ENCODE peak calls at places on chromosomes 16 and 17, in nine cellular contexts. N is kidney glomerular epithelial cell, E is NB4, L is NCI-H1105 treated with DMSO at 0.1 percent for 48 hours, M is sciatic nerve, I is HepG2, D is amniotic stem cell, B is T-cell, G is EL. K is an unnamed sample.
A peak's percentile ranks its signal among the peaks of the same experiment; 100 is the strongest.

GRCh38 chr16:87342504-87342903 is 25.3 kb upstream of the C16orf95 start:
- DNase-seq in D (no peak), N (no peak), I (no peak), M (no peak), G (no peak), E (no peak), L (no peak), B (no peak), K (no peak)

GRCh38 chr17:36609498-36609862 is 8.1 kb downstream of the MRM1 start:
- DNase-seq in I (no peak), L (no peak), B (no peak), E (no peak), D (no peak), M (no peak), G (no peak), N (no peak), K (no peak)

GRCh38 chr17:59401725-59402124 is 70.3 kb downstream of the YPEL2 start:
- DNase-seq in D (no peak), G (no peak), L (no peak), M (no peak), I (peak; percentile 85), B (no peak), E (no peak), N (no peak), K (no peak)

GRCh38 chr16:8966781-8967436 is 3.2 kb upstream of the USP7 start:
- DNase-seq in M (no peak), I (no peak), D (no peak), G (no peak), L (no peak), E (peak; percentile 67), N (no peak), B (no peak), K (no peak)

GRCh38 chr16:35744084-35744483 is 2284.7 kb downstream of the TP53TG3F start:
- DNase-seq in M (no peak), D (no peak), B (no peak), L (no peak), G (no peak), E (no peak), I (no peak), N (no peak), K (no peak)

GRCh38 chr17:20944014-20944905 is 98.6 kb downstream of the USP22 start:
- DNase-seq in B (peak; percentile 4), M (no peak), E (peak; percentile 11), L (peak; percentile 75), G (no peak), N (no peak), D (no peak), I (peak; percentile 37), K (peak; percentile 87)

GRCh38 chr16:87330646-87331045 is 13.5 kb upstream of the C16orf95 start:
- DNase-seq in N (no peak), D (no peak), B (no peak), E (no peak), L (no peak), M (no peak), G (no peak), I (no peak), K (no peak)

GRCh38 chr16:12532871-12533610 is 270.6 kb downstream of the CPPED1 start:
- DNase-seq in D (no peak), E (no peak), B (peak; percentile 44), N (no peak), G (no peak), L (no peak), M (no peak), I (no peak), K (no peak)

GRCh38 chr17:43431741-43432523 is 33.1 kb downstream of the ARL4D start:
- DNase-seq in L (peak; percentile 74), N (no peak), M (peak; percentile 40), G (no peak), I (no peak), B (no peak), D (no peak), E (peak; percentile 15), K (no peak)

GRCh38 chr16:23107117-23107516 is 42.1 kb downstream of the USP31 start:
- DNase-seq in G (no peak), I (no peak), N (no peak), E (no peak), M (no peak), B (no peak), L (no peak), D (no peak), K (no peak)

GRCh38 chr16:73949574-73950348 is 346.9 kb upstream of the PSMD7 start:
- DNase-seq in N (no peak), M (no peak), L (no peak), B (no peak), D (peak; percentile 23), G (peak; percentile 61), E (peak; percentile 22), I (no peak), K (peak; percentile 35)

GRCh38 chr17:68248199-68248825 is 469 bp downstream of the AMZ2 start:
- DNase-seq in E (no peak), N (no peak), I (no peak), M (no peak), G (peak; percentile 66), B (peak; percentile 37), D (no peak), L (peak; percentile 22), K (peak; percentile 76)

GRCh38 chr16:626787-627457 is 3.9 kb upstream of the WFIKKN1 start:
- DNase-seq in L (no peak), I (no peak), N (peak; percentile 91), E (no peak), B (no peak), D (peak; percentile 96), M (no peak), G (peak; percentile 97), K (peak; percentile 89)

GRCh38 chr17:57463103-57463885 is 207.0 kb downstream of the MSI2 start:
- DNase-seq in B (no peak), L (no peak), E (peak; percentile 49), N (peak; percentile 81), G (peak; percentile 91), I (peak; percentile 30), D (peak; percentile 41), M (no peak), K (no peak)

GRCh38 chr17:82848022-82848592 is 8.3 kb upstream of the ZNF750 start:
- DNase-seq in E (no peak), B (peak; percentile 27), M (no peak), N (no peak), D (peak; percentile 14), I (peak; percentile 83), L (no peak), G (no peak), K (no peak)

GRCh38 chr17:83129676-83130075 is 50.3 kb downstream of the METRNL start:
- DNase-seq in E (no peak), N (no peak), B (no peak), I (no peak), G (no peak), L (no peak), D (no peak), M (peak; percentile 28), K (no peak)

GRCh38 chr17:50314456-50315011 is 31.4 kb upstream of the XYLT2 start:
- DNase-seq in I (no peak), L (no peak), G (no peak), D (no peak), E (no peak), M (no peak), B (no peak), N (no peak), K (no peak)

GRCh38 chr16:3577302-3577752 is at the start of gene NLRC3:
- DNase-seq in M (no peak), L (no peak), G (no peak), B (peak; percentile 39), D (no peak), I (no peak), E (peak; percentile 89), N (no peak), K (no peak)

GRCh38 chr17:17391575-17392370 is 85.0 kb upstream of the MED9 start:
- DNase-seq in G (no peak), N (no peak), M (no peak), B (peak; percentile 75), I (no peak), L (no peak), E (no peak), D (no peak), K (peak; percentile 29)

GRCh38 chr16:20910781-20911321 is 10.3 kb downstream of the LYRM1 start:
- DNase-seq in G (peak; percentile 89), E (peak; percentile 92), M (no peak), D (peak; percentile 47), L (no peak), B (no peak), N (peak; percentile 79), I (no peak), K (peak; percentile 54)